ENCODE peak calls at places on chromosomes 5 and 9, in eight cellular contexts. P, E, A, F, K, V, D and B are unnamed samples.

GRCh38 chr5:41279040-41279439 is 65.7 kb upstream of the C6 start:
- DNase-seq in F (no peak), V (no peak), E (no peak), D (no peak), P (no peak), A (no peak), K (no peak), B (no peak)

GRCh38 chr9:2406252-2406651 is 215.3 kb upstream of the VLDLR start:
- DNase-seq in V (no peak), E (no peak), D (no peak), A (no peak), F (no peak), P (no peak), K (no peak), B (no peak)

GRCh38 chr9:9341203-9341602 is 1271.6 kb downstream of the PTPRD start:
- DNase-seq in V (no peak), K (no peak), A (no peak), D (no peak), P (no peak), F (no peak), E (no peak), B (no peak)

GRCh38 chr5:59587489-59588337 is 305.8 kb downstream of the PDE4D start:
- DNase-seq in V (peak; percentile 49), F (peak; percentile 43), A (peak; percentile 20), K (no peak), E (peak; percentile 67), P (peak; percentile 85), D (peak; percentile 80), B (peak; percentile 5)

GRCh38 chr9:125637264-125637663 is 69.7 kb downstream of the MAPKAP1 start:
- DNase-seq in A (no peak), E (no peak), P (no peak), F (no peak), K (no peak), D (no peak), V (no peak), B (no peak)

GRCh38 chr5:99706160-99706559 is 777.4 kb upstream of the CHD1 start:
- DNase-seq in E (no peak), K (no peak), V (no peak), D (no peak), P (no peak), A (no peak), F (no peak), B (no peak)

GRCh38 chr9:126915281-126915816 is 767 bp downstream of the RALGPS1 start:
- DNase-seq in P (no peak), V (peak; percentile 95), D (peak; percentile 94), E (no peak), A (peak; percentile 77), K (no peak), F (peak; percentile 37), B (no peak)

GRCh38 chr9:72574156-72574810 is 52.9 kb downstream of the TMC1 start:
- DNase-seq in F (no peak), P (no peak), V (no peak), K (no peak), A (no peak), E (no peak), D (no peak), B (no peak)

GRCh38 chr5:148697177-148697820 is 43.0 kb upstream of the HTR4 start:
- DNase-seq in P (no peak), K (peak; percentile 7), A (no peak), E (peak; percentile 42), F (no peak), D (peak; percentile 42), V (no peak), B (peak; percentile 61)

GRCh38 chr5:127060470-127060985 is 12.8 kb downstream of the C5orf63 start:
- DNase-seq in F (no peak), K (no peak), E (no peak), P (no peak), V (no peak), D (no peak), A (no peak), B (no peak)

GRCh38 chr5:448061-448765 is 5.2 kb downstream of the EXOC3 start:
- DNase-seq in P (peak; percentile 45), E (no peak), F (peak; percentile 40), D (no peak), A (no peak), K (no peak), V (no peak), B (no peak)

GRCh38 chr5:142679744-142680143 is 6.1 kb downstream of the FGF1 start:
- DNase-seq in P (no peak), A (no peak), V (no peak), E (no peak), K (no peak), D (no peak), F (no peak), B (no peak)

GRCh38 chr5:151264113-151264512 is 11.1 kb downstream of the GM2A start:
- DNase-seq in E (peak; percentile 40), D (no peak), P (no peak), K (no peak), V (no peak), F (no peak), A (peak; percentile 39), B (no peak)

GRCh38 chr9:82993856-82994605 is 68.9 kb downstream of the RASEF start:
- DNase-seq in F (no peak), D (no peak), V (no peak), E (no peak), P (no peak), K (no peak), A (no peak), B (no peak)

GRCh38 chr5:149283611-149284480 is 12.2 kb downstream of the AFAP1L1 start:
- DNase-seq in V (no peak), K (no peak), A (peak; percentile 23), P (no peak), E (peak; percentile 57), F (no peak), D (no peak), B (no peak)

GRCh38 chr9:129109504-129109903 is 1.1 kb downstream of the CRAT start:
- DNase-seq in E (peak; percentile 58), D (peak; percentile 37), A (no peak), F (no peak), K (no peak), P (no peak), V (peak; percentile 52), B (no peak)

GRCh38 chr5:179061025-179061424 is 852 bp downstream of the ZNF354C start:
- DNase-seq in A (no peak), D (no peak), V (no peak), P (no peak), E (peak; percentile 1), F (peak; percentile 13), K (no peak), B (no peak)

GRCh38 chr5:59346987-59347386 is 546.5 kb downstream of the PDE4D start:
- DNase-seq in E (no peak), A (no peak), V (no peak), D (no peak), P (no peak), F (no peak), K (no peak), B (no peak)

DNA sequence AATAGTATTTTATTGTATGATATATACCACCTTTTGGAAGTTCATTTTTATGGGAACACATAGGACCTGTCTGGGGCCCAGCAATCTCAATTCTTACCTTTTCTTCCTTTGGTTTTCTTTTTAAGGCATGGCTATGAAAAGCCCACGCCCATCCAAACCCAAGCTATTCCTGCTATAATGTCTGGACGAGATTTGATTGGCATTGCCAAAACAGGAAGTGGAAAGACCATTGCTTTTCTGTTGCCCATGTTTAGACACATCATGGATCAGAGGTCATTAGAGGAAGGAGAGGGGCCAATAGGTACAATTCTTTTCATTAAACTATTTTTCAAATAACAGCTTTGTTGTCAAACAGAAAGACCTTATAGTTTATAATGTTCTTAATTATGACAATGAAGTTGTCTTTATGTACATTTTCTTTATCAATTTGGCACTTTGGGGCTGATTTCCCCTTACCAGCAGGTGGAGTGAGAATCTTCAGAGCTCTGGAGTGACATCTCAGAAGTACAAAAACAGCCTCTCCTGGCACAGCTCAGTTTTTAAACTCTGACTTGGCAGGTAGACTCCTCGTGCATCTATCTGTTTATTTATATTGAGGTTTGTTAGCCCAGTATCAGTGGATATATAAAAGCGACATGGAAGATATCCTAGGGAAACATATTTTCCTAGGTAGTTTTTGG is 25.8 kb downstream of the DDX46 start:
- DNase-seq in D (no peak), K (no peak), P (no peak), F (no peak), V (no peak), E (no peak), A (no peak), B (no peak)
- H3K4me3 ChIP-seq in D (no peak overlapping the region), K (no peak overlapping the region), P (no peak overlapping the region), F (no peak overlapping the region), V (no peak overlapping the region), E (no peak overlapping the region), A (no peak overlapping the region), B (no peak overlapping the region)

DNA sequence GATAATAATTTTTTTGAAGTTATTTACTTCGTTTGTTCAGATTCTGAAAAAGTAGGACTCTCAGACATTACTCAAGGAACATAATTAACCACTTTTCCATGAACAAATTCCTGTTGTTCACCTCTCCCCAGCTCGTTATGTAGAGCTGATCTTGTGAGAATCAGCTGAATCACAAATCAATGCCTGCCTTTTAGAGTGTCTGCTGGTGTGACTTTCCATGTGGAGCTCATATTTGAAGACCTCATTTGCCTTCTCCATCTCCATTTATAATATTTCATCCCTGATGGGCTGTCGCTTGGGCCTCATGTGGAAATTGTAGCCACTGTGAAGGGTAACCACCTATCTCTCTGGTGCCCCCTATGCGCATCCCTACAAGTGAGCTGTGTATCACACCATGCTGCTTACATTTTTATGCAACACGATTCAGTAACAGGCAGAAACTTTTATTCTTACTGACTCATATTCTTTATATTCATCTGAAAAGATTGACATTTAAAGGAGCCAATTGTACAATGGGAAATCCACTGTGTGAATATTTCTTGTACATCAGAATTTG is 111.3 kb downstream of the STK32A start:
- DNase-seq in K (no peak), V (no peak), A (no peak), P (no peak), D (no peak), F (no peak), E (no peak), B (no peak)
- TF ChIP-seq CTCF in K (no peak), V (no peak), A (no peak), P (no peak), D (no peak), F (no peak), E (no peak), B (peak; percentile 3)

DNA sequence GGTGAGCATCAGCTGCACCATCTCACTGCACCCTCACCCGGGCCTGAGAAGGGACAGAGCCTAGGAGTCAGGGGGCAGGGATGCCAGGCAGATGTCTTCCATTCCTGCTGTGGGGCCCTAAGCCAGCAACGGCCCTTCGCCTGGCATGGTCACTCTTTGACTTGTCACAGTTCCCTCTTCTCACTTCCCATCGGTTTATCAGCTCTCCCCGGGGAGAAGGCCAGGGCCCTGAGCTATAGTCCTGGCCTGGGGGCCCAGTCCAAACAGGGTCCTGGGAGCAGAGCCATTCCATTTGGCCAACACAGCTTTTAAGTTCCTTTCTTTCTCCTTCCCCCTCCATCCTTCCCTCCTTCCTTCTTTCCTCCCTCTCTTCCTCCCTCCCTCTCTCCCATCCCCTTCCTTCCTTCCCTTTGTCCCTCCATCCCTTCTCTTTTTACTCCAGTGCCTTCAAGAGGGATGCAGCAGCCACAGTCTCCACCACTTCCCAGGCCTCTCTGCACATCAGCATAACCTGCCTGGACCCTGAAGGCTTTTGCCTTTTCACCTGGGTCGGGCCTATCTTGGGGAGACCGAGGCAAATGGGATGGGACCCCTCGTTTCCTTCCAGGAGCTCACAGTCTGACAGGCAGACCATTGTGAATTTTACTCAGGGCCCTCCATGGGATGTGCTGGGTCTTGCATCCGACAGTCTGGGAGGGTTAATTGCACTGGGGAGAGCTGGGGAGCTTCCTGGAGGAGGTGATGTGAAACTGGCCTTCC is 4.2 kb downstream of the COL5A1 start:
- DNase-seq in E (no peak), V (no peak), K (no peak), A (no peak), D (no peak), F (no peak), P (no peak), B (no peak)
- H3K4me3 ChIP-seq in E (peak overlapping the region; percentile 77), V (no peak overlapping the region), K (peak overlapping the region; percentile 52), A (peak overlapping the region; percentile 17), D (no peak overlapping the region), F (peak overlapping the region; percentile 47), P (no peak overlapping the region), B (peak overlapping the region; percentile 52)

GRCh38 chr9:137878146-137878941 is 762 bp downstream of the CACNA1B start:
- DNase-seq in F (no peak), D (peak; percentile 81), A (no peak), K (no peak), E (no peak), V (no peak), P (no peak), B (no peak)
- TF ChIP-seq CTCF in F (no peak), D (no peak), A (no peak), K (no peak), E (no peak), V (no peak), P (no peak), B (no peak)